ENCODE peak calls at places on chromosomes 4 and X, in eight cellular contexts. D is pancreas, I is GM23338, S is ascending aorta, P is prostate gland, V is thyroid gland, R is Panc1, E is heart right ventricle. Y is an unnamed sample.

GRCh38 chrX:154546354-154547244 is at the start of gene G6PD:
- DNase-seq in P (peak; percentile 49), I (peak; percentile 72), S (no peak), D (peak; percentile 88), V (peak; percentile 75), E (peak; percentile 80), R (no peak), Y (peak; percentile 82)

GRCh38 chr4:1610791-1611500 is 73.2 kb downstream of the FAM53A start:
- DNase-seq in D (peak; percentile 44), I (no peak), R (no peak), V (no peak), E (peak; percentile 3), S (no peak), P (no peak), Y (peak; percentile 6)

GRCh38 chrX:74291577-74291963 is 12.4 kb upstream of the ZCCHC13 start:
- DNase-seq in E (no peak), P (no peak), D (no peak), R (no peak), V (no peak), S (no peak), I (no peak), Y (no peak)

GRCh38 chrX:155094468-155095061 is 23.3 kb downstream of the BRCC3 start:
- DNase-seq in V (peak; percentile 9), D (no peak), S (no peak), P (no peak), E (no peak), R (no peak), I (peak; percentile 36), Y (peak; percentile 23)

GRCh38 chr4:3437582-3437936 is 4.2 kb upstream of the HGFAC start:
- DNase-seq in R (no peak), D (no peak), I (no peak), E (no peak), P (no peak), S (no peak), V (no peak), Y (no peak)

GRCh38 chr4:288891-289290 is 16.4 kb downstream of the ZNF732 start:
- DNase-seq in P (no peak), D (no peak), S (no peak), I (no peak), E (no peak), R (no peak), V (no peak), Y (no peak)

GRCh38 chrX:31609130-31609529 is 537.3 kb upstream of the FTHL17 start:
- DNase-seq in P (no peak), S (no peak), R (no peak), I (no peak), E (no peak), V (no peak), D (no peak), Y (no peak)

GRCh38 chr4:103137446-103137827 is 37.8 kb upstream of the BDH2 start:
- DNase-seq in E (no peak), D (no peak), R (no peak), S (no peak), I (no peak), P (no peak), V (no peak), Y (no peak)

GRCh38 chr4:89539374-89539773 is 231.8 kb upstream of the GPRIN3 start:
- DNase-seq in P (no peak), E (no peak), S (no peak), V (no peak), D (no peak), R (no peak), I (no peak), Y (no peak)

GRCh38 chr4:27050731-27051130 is 190.1 kb downstream of the STIM2 start:
- DNase-seq in S (no peak), I (no peak), R (no peak), E (no peak), P (no peak), D (no peak), V (no peak), Y (no peak)

GRCh38 chr4:41287005-41287404 is 30.3 kb downstream of the UCHL1 start:
- DNase-seq in I (no peak), E (no peak), P (no peak), V (no peak), S (no peak), R (no peak), D (no peak), Y (no peak)

GRCh38 chr4:40214661-40215418 is 18.0 kb downstream of the RHOH start:
- DNase-seq in P (no peak), V (no peak), E (no peak), D (no peak), I (no peak), R (no peak), S (no peak), Y (no peak)

GRCh38 chr4:89829470-89830138 is 7.4 kb downstream of the SNCA start:
- DNase-seq in E (no peak), I (no peak), R (no peak), V (no peak), P (no peak), D (no peak), S (no peak), Y (no peak)

GRCh38 chrX:11367609-11368430 is 74.6 kb downstream of the AMELX start:
- DNase-seq in P (no peak), E (no peak), R (no peak), V (no peak), I (no peak), D (no peak), S (no peak), Y (no peak)

GRCh38 chr4:90002406-90003040 is 107.9 kb downstream of the MMRN1 start:
- DNase-seq in R (no peak), P (no peak), V (no peak), D (no peak), I (no peak), E (no peak), S (no peak), Y (no peak)

DNA sequence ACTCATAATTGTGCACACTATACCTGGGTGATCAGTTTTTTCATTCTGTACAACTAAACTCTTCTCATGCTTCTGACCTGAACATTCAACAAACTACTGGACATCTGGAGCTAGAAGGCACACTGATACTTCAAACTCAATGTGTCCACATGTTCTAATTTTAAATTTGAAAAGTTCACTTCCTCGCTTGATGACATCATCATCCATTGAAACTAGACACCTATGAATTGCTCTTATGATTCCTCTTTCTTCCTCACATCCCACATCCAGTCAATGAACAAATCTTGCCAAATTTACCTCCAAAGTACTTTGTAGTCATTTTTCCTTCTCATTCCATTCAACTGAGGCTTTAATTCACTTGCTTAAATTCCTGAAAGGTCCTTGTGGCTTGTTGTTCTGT is 549.4 kb downstream of the GALNTL6 start:
- DNase-seq in V (no peak), S (no peak), I (no peak), E (no peak), R (no peak), D (no peak), P (no peak), Y (no peak)
- TF ChIP-seq CTCF in V (no peak), S (no peak), I (no peak), E (no peak), R (no peak), D (no peak), P (no peak), Y (no peak)

GRCh38 chrX:48468693-48469691 is 1.1 kb downstream of the SLC38A5 start:
- DNase-seq in E (no peak), S (no peak), R (no peak), D (no peak), P (no peak), V (peak; percentile 17), I (peak; percentile 65), Y (no peak)
- H3K4me3 ChIP-seq in E (no peak overlapping the region), S (peak overlapping the region; percentile 57), R (no peak overlapping the region), D (no peak overlapping the region), P (peak overlapping the region; percentile 15), V (peak overlapping the region; percentile 22), I (peak overlapping the region; percentile 68), Y (no peak overlapping the region)

GRCh38 chr4:38684951-38685350 is 21.0 kb downstream of the KLF3 start:
- DNase-seq in S (no peak), V (no peak), D (no peak), R (no peak), P (no peak), E (no peak), I (no peak), Y (no peak)

GRCh38 chr4:38683265-38683664 is 19.3 kb downstream of the KLF3 start:
- DNase-seq in P (no peak), E (no peak), R (no peak), I (no peak), V (no peak), D (no peak), S (no peak), Y (no peak)

GRCh38 chr4:38681283-38682066 is 17.5 kb downstream of the KLF3 start:
- DNase-seq in V (peak; percentile 44), I (no peak), E (no peak), P (no peak), D (no peak), S (no peak), R (no peak), Y (no peak)

GRCh38 chr4:38686682-38687081 is 22.7 kb downstream of the KLF3 start:
- DNase-seq in D (no peak), R (no peak), P (no peak), S (no peak), V (no peak), E (no peak), I (no peak), Y (no peak)

DNA sequence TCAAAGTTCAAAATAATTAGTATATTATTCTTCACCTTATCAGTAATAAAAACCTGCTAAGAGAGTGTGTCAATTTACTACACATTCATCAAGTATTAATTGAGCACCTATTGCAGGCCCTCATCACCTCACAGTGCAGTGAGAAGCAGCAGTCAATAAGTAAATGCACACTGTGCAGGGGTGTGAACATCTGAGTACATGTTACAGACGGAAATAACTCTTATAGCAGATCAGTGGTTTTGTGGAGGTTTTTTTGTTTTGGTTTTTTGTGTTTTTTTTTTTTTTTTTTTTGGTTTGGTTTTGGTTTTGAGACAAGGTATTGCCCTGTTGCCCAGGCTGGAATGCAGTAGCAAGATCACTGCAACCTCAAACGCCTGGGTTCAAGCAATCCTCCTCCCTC is 20.3 kb downstream of the KLF3 start:
- DNase-seq in P (no peak), I (no peak), D (no peak), R (no peak), V (no peak), E (no peak), S (no peak), Y (no peak)
- H3K4me1 ChIP-seq in P (no peaks in the 10 kb centered on the region), I (peaks cover 8% of the 10 kb centered on the region), D (peaks cover 6% of the 10 kb centered on the region), R (no peaks in the 10 kb centered on the region), V (peaks cover 25% of the 10 kb centered on the region), E (peaks cover 96% of the 10 kb centered on the region), S (peaks cover 10% of the 10 kb centered on the region), Y (peaks cover 5% of the 10 kb centered on the region)

DNA sequence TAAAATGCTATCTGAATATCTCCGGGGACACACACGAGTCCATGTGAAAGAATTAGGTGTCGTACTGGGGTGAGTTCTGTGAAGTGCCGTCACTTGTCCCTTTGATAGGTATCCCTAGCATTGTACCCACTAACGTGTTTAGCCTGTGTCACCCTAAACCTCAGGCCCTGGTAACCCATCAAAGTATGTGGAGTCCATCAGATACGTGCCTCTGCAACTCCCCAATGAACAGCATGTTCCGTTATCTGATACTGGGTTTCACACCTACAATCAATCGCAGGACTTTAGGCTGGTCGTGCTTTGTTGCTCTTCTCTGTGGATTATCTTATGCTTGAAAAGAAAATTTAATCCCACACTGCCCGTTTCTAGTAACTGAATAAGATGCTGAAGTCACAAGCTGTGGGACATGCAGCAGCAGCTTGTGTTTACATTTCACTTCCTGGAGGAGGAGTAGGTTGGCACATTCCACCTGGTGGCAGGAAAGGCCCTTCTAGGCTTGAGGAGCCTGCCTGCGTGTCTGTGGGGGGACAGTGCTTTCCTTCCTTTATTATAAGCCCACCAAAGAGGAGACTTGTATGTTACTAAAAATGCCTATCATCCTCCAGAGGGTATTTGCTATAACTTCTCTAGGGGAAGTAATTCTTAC is 127.1 kb downstream of the FNIP2 start:
- DNase-seq in R (no peak), E (no peak), I (peak; percentile 61), V (peak; percentile 45), D (no peak), S (no peak), P (peak; percentile 24), Y (no peak)
- TF ChIP-seq CTCF in R (no peak), E (peak; percentile 32), I (peak; percentile 60), V (peak; percentile 4), D (no peak), S (peak; percentile 14), P (no peak), Y (peak; percentile 12)